ENCODE peak calls at places on chromosomes 6 and 20, in five cellular contexts. Y is hepatocyte, J is sigmoid colon, X is Panc1, B is pancreas. O is an unnamed sample.

GRCh38 chr20:17936791-17937687 is 31.6 kb downstream of the SNX5 start:
- DNase-seq in Y (peak; percentile 68), J (peak; percentile 93), X (no peak), B (peak; percentile 49), O (no peak)

GRCh38 chr20:2914160-2914559 is 40.9 kb downstream of the PTPRA start:
- DNase-seq in Y (peak; percentile 43), J (no peak), X (no peak), B (no peak), O (no peak)

GRCh38 chr6:140806431-140806830 is 1326.3 kb upstream of the GJE1 start:
- DNase-seq in Y (no peak), J (no peak), X (no peak), B (no peak), O (no peak)

GRCh38 chr6:129606664-129607063 is 103.3 kb downstream of the ARHGAP18 start:
- DNase-seq in Y (no peak), J (no peak), X (no peak), B (no peak), O (no peak)

GRCh38 chr20:45419188-45420091 is 3.5 kb downstream of the PIGT start:
- DNase-seq in Y (no peak), J (peak; percentile 83), X (peak; percentile 97), B (peak; percentile 78), O (peak; percentile 61)

GRCh38 chr6:130796313-130796905 is 30.8 kb upstream of the SMLR1 start:
- DNase-seq in Y (no peak), J (no peak), X (no peak), B (no peak), O (no peak)

GRCh38 chr6:57315851-57316250 is 1.6 kb upstream of the PRIM2 start:
- DNase-seq in Y (no peak), J (peak; percentile 48), X (no peak), B (no peak), O (no peak)

GRCh38 chr6:113306552-113307145 is 550.5 kb upstream of the MARCKS start:
- DNase-seq in Y (peak; percentile 74), J (peak; percentile 81), X (peak; percentile 45), B (peak; percentile 79), O (no peak)

GRCh38 chr6:157982297-157982579 is 575 bp downstream of the SYNJ2 start:
- DNase-seq in Y (peak; percentile 72), J (peak; percentile 73), X (no peak), B (peak; percentile 59), O (no peak)

GRCh38 chr6:148367418-148368024 is 24.9 kb downstream of the SASH1 start:
- DNase-seq in Y (no peak), J (peak; percentile 76), X (no peak), B (no peak), O (no peak)

GRCh38 chr6:117906905-117907599 is at the start of gene SLC35F1:
- DNase-seq in Y (peak; percentile 64), J (no peak), X (no peak), B (peak; percentile 42), O (peak; percentile 29)

GRCh38 chr6:22008248-22008836 is 288.5 kb downstream of the PRL start:
- DNase-seq in Y (no peak), J (no peak), X (no peak), B (no peak), O (no peak)

GRCh38 chr20:59614714-59615113 is 10.4 kb downstream of the PHACTR3 start:
- DNase-seq in Y (no peak), J (no peak), X (no peak), B (no peak), O (no peak)

GRCh38 chr6:93059911-93060310 is 359.4 kb downstream of the EPHA7 start:
- DNase-seq in Y (no peak), J (no peak), X (no peak), B (no peak), O (no peak)

GRCh38 chr6:45566882-45567281 is 189.1 kb upstream of the SUPT3H start:
- DNase-seq in Y (peak; percentile 66), J (no peak), X (no peak), B (no peak), O (no peak)

GRCh38 chr6:113102761-113103160 is 754.4 kb upstream of the MARCKS start:
- DNase-seq in Y (no peak), J (no peak), X (no peak), B (no peak), O (no peak)

GRCh38 chr20:62977613-62978558 is 25.4 kb downstream of the SLC17A9 start:
- DNase-seq in Y (no peak), J (no peak), X (no peak), B (no peak), O (no peak)

GRCh38 chr6:797479-798077 is 104.6 kb upstream of the EXOC2 start:
- DNase-seq in Y (peak; percentile 77), J (no peak), X (peak; percentile 46), B (no peak), O (peak; percentile 59)

GRCh38 chr20:10536531-10536930 is 101.4 kb downstream of the SLX4IP start:
- DNase-seq in Y (peak; percentile 64), J (no peak), X (no peak), B (peak; percentile 66), O (no peak)

GRCh38 chr20:57065646-57066045 is 200.8 kb downstream of the BMP7 start:
- DNase-seq in Y (no peak), J (no peak), X (no peak), B (no peak), O (no peak)

GRCh38 chr20:62823688-62824475 is 7.0 kb downstream of the COL9A3 start:
- DNase-seq in Y (no peak), J (no peak), X (no peak), B (peak; percentile 62), O (no peak)

GRCh38 chr20:56995635-56996075 is 270.8 kb downstream of the BMP7 start:
- DNase-seq in Y (peak; percentile 51), J (no peak), X (no peak), B (no peak), O (no peak)

GRCh38 chr6:100472674-100473073 is 8.0 kb upstream of the SIM1 start:
- DNase-seq in Y (no peak), J (no peak), X (no peak), B (no peak), O (no peak)

GRCh38 chr20:35742741-35743523 is 872 bp upstream of the RBM39 start:
- DNase-seq in Y (peak; percentile 31), J (no peak), X (no peak), B (no peak), O (no peak)

GRCh38 chr20:33162313-33162712 is 5.6 kb upstream of the BPIFA2 start:
- DNase-seq in Y (no peak), J (no peak), X (no peak), B (no peak), O (no peak)

GRCh38 chr6:10033223-10033829 is 381.5 kb downstream of the TFAP2A start:
- DNase-seq in Y (peak; percentile 39), J (no peak), X (peak; percentile 35), B (no peak), O (no peak)

GRCh38 chr20:43325926-43326325 is 131.8 kb upstream of the SRSF6 start:
- DNase-seq in Y (no peak), J (no peak), X (no peak), B (no peak), O (no peak)

GRCh38 chr6:52994789-52995078 is 350 bp downstream of the GSTA4 start:
- DNase-seq in Y (peak; percentile 53), J (peak; percentile 77), X (no peak), B (peak; percentile 49), O (peak; percentile 41)

GRCh38 chr6:52994031-52994788 is 874 bp downstream of the GSTA4 start:
- DNase-seq in Y (peak; percentile 45), J (peak; percentile 66), X (no peak), B (peak; percentile 28), O (peak; percentile 58)

GRCh38 chr6:52993461-52993860 is 1.6 kb downstream of the GSTA4 start:
- DNase-seq in Y (no peak), J (no peak), X (no peak), B (no peak), O (no peak)

GRCh38 chr6:52998603-52999002 is 3.5 kb upstream of the GSTA4 start:
- DNase-seq in Y (no peak), J (no peak), X (no peak), B (no peak), O (no peak)

DNA sequence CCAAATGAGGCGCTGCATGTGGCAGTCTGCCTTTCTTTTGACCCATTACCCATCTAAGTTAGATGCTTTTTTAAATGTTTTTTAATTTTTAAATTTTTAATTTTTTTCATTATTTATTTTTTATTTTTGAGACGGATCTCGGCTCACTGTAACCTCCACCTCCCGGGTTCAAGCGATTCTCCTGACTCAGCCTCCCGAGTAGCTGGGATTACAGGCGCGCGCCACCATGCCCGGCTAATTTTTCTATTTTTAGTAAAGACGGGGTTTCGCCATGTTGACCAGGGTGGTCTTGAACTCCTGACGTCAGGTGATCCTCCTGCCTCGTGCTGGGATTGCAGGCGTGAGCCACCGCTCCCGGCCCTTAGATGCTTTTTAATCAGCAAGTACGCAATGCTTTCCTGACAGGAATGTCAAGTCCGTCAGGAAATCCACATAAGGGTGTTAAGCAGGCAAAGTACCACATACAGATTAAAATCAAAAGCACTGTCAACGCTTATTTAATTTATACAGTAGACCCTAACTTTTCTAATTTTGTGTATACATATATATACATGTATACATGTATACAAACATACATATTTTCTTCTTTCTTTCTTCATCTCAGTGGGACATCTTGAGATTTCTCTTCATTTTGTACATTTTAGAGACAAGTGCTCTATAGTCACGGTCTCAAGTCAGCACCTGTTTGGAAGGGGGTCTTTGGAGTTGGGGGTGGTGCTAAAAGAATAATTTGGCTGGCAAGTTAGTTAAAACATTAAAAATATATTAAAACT is 1.0 kb upstream of the GSTA4 start:
- DNase-seq in Y (peak; percentile 33), J (peak; percentile 67), X (peak; percentile 89), B (peak; percentile 35), O (no peak)
- H3K4me3 ChIP-seq in Y (peak overlapping the region; percentile 6), J (peak overlapping the region; percentile 20), X (peak overlapping the region; percentile 45), B (no peak overlapping the region), O (peak overlapping the region; percentile 45)

GRCh38 chr20:41247523-41248370 is 69.8 kb downstream of the ZHX3 start:
- DNase-seq in Y (no peak), J (no peak), X (no peak), B (no peak), O (no peak)
- H3K27ac ChIP-seq in Y (peak overlapping the region; percentile 63), J (peak overlapping the region; percentile 90), X (no peak overlapping the region), B (no peak overlapping the region), O (peak overlapping the region; percentile 95)

DNA sequence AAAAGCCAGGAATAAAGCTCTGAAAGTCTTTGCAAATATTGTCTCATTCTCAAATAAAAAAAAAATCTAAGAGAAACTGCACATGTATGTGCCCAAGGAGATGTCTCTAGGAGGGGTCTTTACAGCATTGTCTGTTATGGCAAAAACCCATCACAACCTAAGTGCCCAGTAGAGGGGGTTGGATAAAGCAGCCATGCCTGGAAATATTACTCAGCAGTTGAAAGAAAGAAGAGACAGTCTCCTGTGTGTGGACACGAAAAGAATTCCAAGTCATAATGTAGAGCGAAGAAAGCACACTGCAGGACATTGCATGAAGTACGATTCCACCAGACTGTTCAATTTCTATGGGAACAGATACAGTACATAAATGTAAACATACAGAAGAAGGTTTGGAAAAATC is 7.3 kb upstream of the TGM2 start:
- DNase-seq in Y (no peak), J (peak; percentile 8), X (no peak), B (no peak), O (no peak)
- TF ChIP-seq CTCF in Y (peak; percentile 32), J (no peak), X (peak; percentile 24), B (no peak), O (no peak)

GRCh38 chr6:108119212-108120141 is 44.9 kb upstream of the OSTM1 start:
- DNase-seq in Y (no peak), J (no peak), X (no peak), B (peak; percentile 24), O (no peak)

GRCh38 chr6:108117427-108118358 is 43.2 kb upstream of the OSTM1 start:
- DNase-seq in Y (peak; percentile 47), J (no peak), X (no peak), B (peak; percentile 43), O (no peak)

GRCh38 chr6:108118359-108118724 is 43.8 kb upstream of the OSTM1 start:
- DNase-seq in Y (no peak), J (no peak), X (no peak), B (no peak), O (no peak)

GRCh38 chr6:108120311-108120710 is 45.5 kb upstream of the NR2E1 start:
- DNase-seq in Y (no peak), J (no peak), X (no peak), B (no peak), O (no peak)

GRCh38 chr6:108118791-108119211 is 44.3 kb upstream of the OSTM1 start:
- DNase-seq in Y (no peak), J (no peak), X (no peak), B (no peak), O (no peak)
- H3K4me3 ChIP-seq in Y (peak overlapping the region; percentile 60), J (peak overlapping the region; percentile 56), X (no peak overlapping the region), B (no peak overlapping the region), O (peak overlapping the region; percentile 74)

O was measured in dorsolateral prefrontal cortex.